ENCODE peak calls at places on chromosome 15, in ten cellular contexts. One of them, this sample, is unnamed.

GRCh38 chr15:29039466-29040366 is 153.9 kb downstream of the APBA2 start:
- DNase-seq in AG04450: no peak
- DNase-seq in progenitor cell of endocrine pancreas: no peak
- DNase-seq in kidney: no peak
- DNase-seq in WTC11: no peak
- DNase-seq in foreskin fibroblast: no peak
- DNase-seq in mucosa of descending colon: no peak
- DNase-seq in fibroblast of lung: peak; percentile 65
- DNase-seq in adrenal gland: no peak
- DNase-seq in HL-60: no peak
- DNase-seq in this sample: no peak

GRCh38 chr15:50907866-50908208 is 646 bp upstream of the AP4E1 start:
- DNase-seq in foreskin fibroblast: peak; percentile 66
- DNase-seq in kidney: no peak
- DNase-seq in HL-60: no peak
- DNase-seq in WTC11: peak; percentile 38
- DNase-seq in progenitor cell of endocrine pancreas: peak; percentile 33
- DNase-seq in fibroblast of lung: peak; percentile 32
- DNase-seq in mucosa of descending colon: peak; percentile 63
- DNase-seq in adrenal gland: peak; percentile 68
- DNase-seq in AG04450: no peak
- DNase-seq in this sample: peak; percentile 20

GRCh38 chr15:96337991-96338771 is 7.7 kb downstream of the NR2F2 start:
- DNase-seq in HL-60: no peak
- DNase-seq in WTC11: no peak
- DNase-seq in foreskin fibroblast: peak; percentile 8
- DNase-seq in AG04450: no peak
- DNase-seq in adrenal gland: no peak
- DNase-seq in fibroblast of lung: peak; percentile 63
- DNase-seq in progenitor cell of endocrine pancreas: no peak
- DNase-seq in kidney: no peak
- DNase-seq in mucosa of descending colon: no peak
- DNase-seq in this sample: no peak

GRCh38 chr15:64430000-64430735 is 30.2 kb upstream of the ZNF609 start:
- DNase-seq in AG04450: peak; percentile 91
- DNase-seq in mucosa of descending colon: peak; percentile 20
- DNase-seq in fibroblast of lung: peak; percentile 94
- DNase-seq in HL-60: peak; percentile 59
- DNase-seq in WTC11: peak; percentile 42
- DNase-seq in foreskin fibroblast: peak; percentile 89
- DNase-seq in kidney: no peak
- DNase-seq in progenitor cell of endocrine pancreas: no peak
- DNase-seq in adrenal gland: peak; percentile 60
- DNase-seq in this sample: peak; percentile 71

GRCh38 chr15:67125589-67126502 is 60.4 kb downstream of the SMAD3 start:
- DNase-seq in progenitor cell of endocrine pancreas: no peak
- DNase-seq in HL-60: no peak
- DNase-seq in fibroblast of lung: peak; percentile 98
- DNase-seq in AG04450: peak; percentile 98
- DNase-seq in mucosa of descending colon: no peak
- DNase-seq in WTC11: no peak
- DNase-seq in kidney: peak; percentile 95
- DNase-seq in adrenal gland: peak; percentile 92
- DNase-seq in foreskin fibroblast: peak; percentile 99
- DNase-seq in this sample: peak; percentile 96

GRCh38 chr15:50881121-50882048 is 27.1 kb upstream of the AP4E1 start:
- DNase-seq in WTC11: no peak
- DNase-seq in adrenal gland: no peak
- DNase-seq in HL-60: no peak
- DNase-seq in mucosa of descending colon: no peak
- DNase-seq in progenitor cell of endocrine pancreas: no peak
- DNase-seq in foreskin fibroblast: peak; percentile 21
- DNase-seq in AG04450: no peak
- DNase-seq in fibroblast of lung: peak; percentile 32
- DNase-seq in kidney: no peak
- DNase-seq in this sample: no peak

GRCh38 chr15:81171286-81171685 is 25.4 kb upstream of the IL16 start:
- DNase-seq in fibroblast of lung: no peak
- DNase-seq in WTC11: no peak
- DNase-seq in progenitor cell of endocrine pancreas: no peak
- DNase-seq in foreskin fibroblast: no peak
- DNase-seq in HL-60: no peak
- DNase-seq in mucosa of descending colon: no peak
- DNase-seq in kidney: no peak
- DNase-seq in AG04450: no peak
- DNase-seq in adrenal gland: no peak
- DNase-seq in this sample: no peak

GRCh38 chr15:50543556-50543955 is 2.9 kb downstream of the USP50 start:
- DNase-seq in adrenal gland: no peak
- DNase-seq in foreskin fibroblast: no peak
- DNase-seq in mucosa of descending colon: no peak
- DNase-seq in HL-60: no peak
- DNase-seq in WTC11: no peak
- DNase-seq in AG04450: no peak
- DNase-seq in kidney: no peak
- DNase-seq in progenitor cell of endocrine pancreas: no peak
- DNase-seq in fibroblast of lung: peak; percentile 25
- DNase-seq in this sample: no peak

GRCh38 chr15:74545061-74545460 is 4.0 kb downstream of the ARID3B start:
- DNase-seq in WTC11: no peak
- DNase-seq in mucosa of descending colon: no peak
- DNase-seq in progenitor cell of endocrine pancreas: no peak
- DNase-seq in fibroblast of lung: no peak
- DNase-seq in HL-60: no peak
- DNase-seq in adrenal gland: no peak
- DNase-seq in kidney: no peak
- DNase-seq in AG04450: no peak
- DNase-seq in foreskin fibroblast: no peak
- DNase-seq in this sample: no peak

GRCh38 chr15:52068004-52068403 is 44.6 kb downstream of the BCL2L10 start:
- DNase-seq in progenitor cell of endocrine pancreas: no peak
- DNase-seq in HL-60: no peak
- DNase-seq in fibroblast of lung: peak; percentile 25
- DNase-seq in kidney: no peak
- DNase-seq in foreskin fibroblast: peak; percentile 74
- DNase-seq in mucosa of descending colon: no peak
- DNase-seq in adrenal gland: no peak
- DNase-seq in AG04450: no peak
- DNase-seq in WTC11: no peak
- DNase-seq in this sample: peak; percentile 38

GRCh38 chr15:66863382-66864085 is 161.5 kb downstream of the SMAD6 start:
- DNase-seq in WTC11: no peak
- DNase-seq in adrenal gland: peak; percentile 14
- DNase-seq in progenitor cell of endocrine pancreas: no peak
- DNase-seq in foreskin fibroblast: no peak
- DNase-seq in kidney: no peak
- DNase-seq in HL-60: no peak
- DNase-seq in fibroblast of lung: no peak
- DNase-seq in mucosa of descending colon: no peak
- DNase-seq in AG04450: no peak
- DNase-seq in this sample: no peak

GRCh38 chr15:95845862-95846515 is 484.5 kb upstream of the NR2F2 start:
- DNase-seq in AG04450: peak; percentile 42
- DNase-seq in HL-60: no peak
- DNase-seq in mucosa of descending colon: no peak
- DNase-seq in fibroblast of lung: no peak
- DNase-seq in adrenal gland: peak; percentile 69
- DNase-seq in foreskin fibroblast: peak; percentile 43
- DNase-seq in WTC11: no peak
- DNase-seq in kidney: peak; percentile 92
- DNase-seq in progenitor cell of endocrine pancreas: no peak
- DNase-seq in this sample: no peak

GRCh38 chr15:70826634-70827033 is 27.3 kb downstream of the LARP6 start:
- DNase-seq in foreskin fibroblast: peak; percentile 97
- DNase-seq in WTC11: no peak
- DNase-seq in AG04450: no peak
- DNase-seq in progenitor cell of endocrine pancreas: no peak
- DNase-seq in adrenal gland: peak; percentile 53
- DNase-seq in kidney: no peak
- DNase-seq in mucosa of descending colon: no peak
- DNase-seq in fibroblast of lung: peak; percentile 75
- DNase-seq in HL-60: no peak
- DNase-seq in this sample: peak; percentile 72

GRCh38 chr15:35289029-35289617 is 204.0 kb upstream of the NANOGP8 start:
- DNase-seq in kidney: no peak
- DNase-seq in AG04450: peak; percentile 55
- DNase-seq in foreskin fibroblast: peak; percentile 81
- DNase-seq in progenitor cell of endocrine pancreas: no peak
- DNase-seq in fibroblast of lung: peak; percentile 63
- DNase-seq in mucosa of descending colon: peak; percentile 48
- DNase-seq in WTC11: no peak
- DNase-seq in adrenal gland: no peak
- DNase-seq in HL-60: no peak
- DNase-seq in this sample: peak; percentile 60

GRCh38 chr15:40048155-40048792 is 9.3 kb upstream of the SRP14 start:
- DNase-seq in mucosa of descending colon: no peak
- DNase-seq in fibroblast of lung: no peak
- DNase-seq in HL-60: no peak
- DNase-seq in progenitor cell of endocrine pancreas: no peak
- DNase-seq in AG04450: no peak
- DNase-seq in foreskin fibroblast: no peak
- DNase-seq in kidney: no peak
- DNase-seq in WTC11: no peak
- DNase-seq in adrenal gland: peak; percentile 59
- DNase-seq in this sample: no peak

DNA sequence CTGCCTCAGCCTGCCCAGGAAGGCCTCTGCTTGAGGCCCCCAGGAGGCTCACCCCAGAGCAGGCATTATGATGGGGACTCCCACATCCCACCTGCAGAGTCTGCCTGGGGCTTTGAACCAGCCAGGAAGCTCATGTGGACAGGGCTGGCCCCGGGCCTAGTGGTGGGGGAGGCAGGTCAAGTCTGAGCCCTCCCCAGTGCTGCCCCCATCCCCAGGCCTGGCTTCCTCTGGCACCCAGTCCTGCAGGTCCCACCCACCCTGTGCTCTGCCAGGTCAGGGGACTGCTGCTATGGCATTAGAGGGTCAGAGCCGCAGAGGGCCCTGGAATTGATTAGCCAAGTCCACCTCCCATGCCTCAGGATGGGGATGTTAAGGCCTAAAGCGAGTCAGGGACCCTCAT is 17.6 kb upstream of the VPS33B start:
- DNase-seq in fibroblast of lung: no peak
- DNase-seq in foreskin fibroblast: no peak
- DNase-seq in AG04450: no peak
- DNase-seq in progenitor cell of endocrine pancreas: no peak
- DNase-seq in WTC11: no peak
- DNase-seq in HL-60: no peak
- DNase-seq in kidney: no peak
- DNase-seq in adrenal gland: no peak
- DNase-seq in mucosa of descending colon: no peak
- DNase-seq in this sample: no peak
- TF ChIP-seq CTCF in fibroblast of lung: no peak
- TF ChIP-seq CTCF in foreskin fibroblast: no peak
- TF ChIP-seq CTCF in AG04450: no peak
- TF ChIP-seq CTCF in progenitor cell of endocrine pancreas: no peak
- TF ChIP-seq CTCF in WTC11: no peak
- TF ChIP-seq CTCF in HL-60: no peak
- TF ChIP-seq CTCF in kidney: no peak
- TF ChIP-seq CTCF in adrenal gland: no peak
- TF ChIP-seq CTCF in mucosa of descending colon: no peak
- TF ChIP-seq CTCF in this sample: no peak

DNA sequence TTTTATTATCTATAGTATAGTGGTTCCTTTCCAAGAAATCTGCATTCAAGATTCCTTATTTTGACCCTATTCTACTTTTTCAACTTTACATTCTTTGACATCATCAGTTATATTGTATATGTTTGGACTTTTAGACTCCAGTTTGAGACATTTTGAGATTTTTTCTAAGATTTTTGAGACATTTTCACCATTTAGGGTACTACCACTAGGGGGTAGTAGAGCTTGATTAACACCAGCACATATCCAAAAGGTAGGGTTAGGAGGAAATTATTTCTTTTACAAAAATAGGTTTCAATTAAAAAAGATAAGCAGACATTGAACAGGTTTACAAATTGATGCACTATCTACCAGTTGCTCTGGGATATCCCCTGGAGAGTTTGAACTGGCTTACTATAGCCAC is 262.5 kb downstream of the SCAPER start:
- DNase-seq in kidney: no peak
- DNase-seq in fibroblast of lung: no peak
- DNase-seq in mucosa of descending colon: no peak
- DNase-seq in HL-60: no peak
- DNase-seq in foreskin fibroblast: no peak
- DNase-seq in progenitor cell of endocrine pancreas: no peak
- DNase-seq in AG04450: no peak
- DNase-seq in adrenal gland: no peak
- DNase-seq in WTC11: no peak
- DNase-seq in this sample: no peak
- TF ChIP-seq CTCF in kidney: no peak
- TF ChIP-seq CTCF in fibroblast of lung: no peak
- TF ChIP-seq CTCF in mucosa of descending colon: no peak
- TF ChIP-seq CTCF in HL-60: no peak
- TF ChIP-seq CTCF in foreskin fibroblast: no peak
- TF ChIP-seq CTCF in progenitor cell of endocrine pancreas: peak; percentile 24
- TF ChIP-seq CTCF in AG04450: peak; percentile 26
- TF ChIP-seq CTCF in adrenal gland: no peak
- TF ChIP-seq CTCF in WTC11: peak; percentile 33
- TF ChIP-seq CTCF in this sample: peak; percentile 74

DNA sequence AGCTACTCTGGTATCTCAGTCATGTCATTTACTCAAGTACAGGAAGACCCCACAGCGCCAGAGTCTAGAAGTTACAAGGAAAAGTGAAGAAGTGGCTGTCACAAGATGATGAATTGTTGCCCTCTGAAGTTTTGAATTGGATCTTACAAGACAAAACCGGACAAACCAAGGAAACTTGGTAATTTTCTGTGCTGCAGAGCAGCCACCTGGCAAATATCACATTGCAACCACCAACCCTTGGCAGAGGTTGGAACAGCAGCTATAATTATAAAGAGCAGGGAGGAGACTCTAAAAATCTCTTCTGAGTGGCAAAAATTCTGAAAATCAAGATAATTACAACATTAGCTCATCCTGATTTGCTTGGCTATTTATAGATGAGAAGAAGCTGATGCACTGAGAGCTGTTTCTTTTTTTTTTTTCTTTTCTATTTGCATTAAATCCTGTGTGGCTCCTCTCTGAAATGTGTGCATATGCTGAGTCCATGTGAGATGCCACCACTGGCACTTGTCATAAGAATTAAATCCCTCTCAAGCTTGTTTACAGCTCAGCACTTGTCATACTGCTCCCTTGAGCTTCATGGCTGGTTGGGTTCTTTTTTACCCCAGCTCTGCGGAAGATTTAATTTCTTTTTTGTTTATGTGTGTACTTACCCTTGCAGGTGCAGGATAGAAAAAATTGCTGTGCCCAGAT is 68.0 kb upstream of the MNS1 start:
- DNase-seq in mucosa of descending colon: no peak
- DNase-seq in fibroblast of lung: peak; percentile 23
- DNase-seq in WTC11: no peak
- DNase-seq in HL-60: no peak
- DNase-seq in foreskin fibroblast: no peak
- DNase-seq in kidney: no peak
- DNase-seq in AG04450: no peak
- DNase-seq in adrenal gland: no peak
- DNase-seq in progenitor cell of endocrine pancreas: no peak
- DNase-seq in this sample: no peak
- TF ChIP-seq CTCF in mucosa of descending colon: no peak
- TF ChIP-seq CTCF in fibroblast of lung: no peak
- TF ChIP-seq CTCF in WTC11: no peak
- TF ChIP-seq CTCF in HL-60: no peak
- TF ChIP-seq CTCF in foreskin fibroblast: no peak
- TF ChIP-seq CTCF in kidney: no peak
- TF ChIP-seq CTCF in AG04450: no peak
- TF ChIP-seq CTCF in adrenal gland: no peak
- TF ChIP-seq CTCF in progenitor cell of endocrine pancreas: no peak
- TF ChIP-seq CTCF in this sample: no peak

GRCh38 chr15:78540135-78540954 is at the start of gene PSMA4:
- DNase-seq in fibroblast of lung: peak; percentile 80
- DNase-seq in kidney: peak; percentile 97
- DNase-seq in AG04450: peak; percentile 66
- DNase-seq in HL-60: peak; percentile 78
- DNase-seq in progenitor cell of endocrine pancreas: peak; percentile 90
- DNase-seq in adrenal gland: peak; percentile 96
- DNase-seq in WTC11: peak; percentile 90
- DNase-seq in foreskin fibroblast: peak; percentile 93
- DNase-seq in mucosa of descending colon: peak; percentile 96
- DNase-seq in this sample: peak; percentile 66
- TF ChIP-seq CTCF in fibroblast of lung: no peak
- TF ChIP-seq CTCF in kidney: no peak
- TF ChIP-seq CTCF in AG04450: peak; percentile 15
- TF ChIP-seq CTCF in HL-60: no peak
- TF ChIP-seq CTCF in progenitor cell of endocrine pancreas: peak; percentile 27
- TF ChIP-seq CTCF in adrenal gland: no peak
- TF ChIP-seq CTCF in WTC11: no peak
- TF ChIP-seq CTCF in foreskin fibroblast: no peak
- TF ChIP-seq CTCF in mucosa of descending colon: no peak
- TF ChIP-seq CTCF in this sample: peak; percentile 57